ENCODE peak calls at places on chromosomes 5 and 9, in eight cellular contexts. M is CD4-positive, alpha-beta memory T cell; R is H1; S is WTC11; U is fibroblast of the aortic adventitia; N is amniotic stem cell; F is caudate nucleus; X is ovary. C is an unnamed sample.

GRCh38 chr5:66171349-66172344 is 27.5 kb downstream of the SREK1 start:
- DNase-seq in M (peak; percentile 68), U (peak; percentile 71), N (peak; percentile 9), S (no peak), X (no peak), F (no peak), R (no peak), C (peak; percentile 62)

GRCh38 chr5:31866166-31866565 is 227.2 kb downstream of the PDZD2 start:
- DNase-seq in N (no peak), M (no peak), S (no peak), F (no peak), X (no peak), R (no peak), U (no peak), C (no peak)

GRCh38 chr5:138975098-138975847 is 100.1 kb upstream of the LRRTM2 start:
- DNase-seq in S (no peak), M (no peak), F (no peak), R (no peak), X (peak; percentile 65), N (no peak), U (peak; percentile 73), C (peak; percentile 88)

GRCh38 chr5:138974227-138975063 is 99.3 kb upstream of the LRRTM2 start:
- DNase-seq in F (no peak), N (no peak), M (no peak), X (peak; percentile 59), U (peak; percentile 92), S (no peak), R (no peak), C (peak; percentile 84)

GRCh38 chr9:128494108-128494742 is 10.3 kb upstream of the GLE1 start:
- DNase-seq in N (no peak), M (no peak), S (no peak), X (peak; percentile 37), R (no peak), U (no peak), F (no peak), C (peak; percentile 15)

GRCh38 chr9:126696091-126696763 is 82.5 kb downstream of the LMX1B start:
- DNase-seq in M (no peak), X (no peak), N (no peak), S (peak; percentile 9), F (no peak), U (no peak), R (no peak), C (no peak)

GRCh38 chr9:124695280-124695890 is 75.7 kb downstream of the NR6A1 start:
- DNase-seq in X (no peak), R (no peak), N (peak; percentile 21), F (no peak), S (no peak), U (no peak), M (no peak), C (no peak)

GRCh38 chr9:113649054-113649453 is 185.5 kb downstream of the RGS3 start:
- DNase-seq in S (no peak), R (no peak), N (no peak), M (no peak), F (peak; percentile 62), U (no peak), X (peak; percentile 62), C (peak; percentile 55)

GRCh38 chr5:111254613-111255012 is 30.4 kb downstream of the CAMK4 start:
- DNase-seq in S (no peak), R (no peak), X (no peak), N (no peak), F (no peak), U (peak; percentile 8), M (peak; percentile 52), C (peak; percentile 53)

GRCh38 chr5:10590226-10591047 is 26.6 kb downstream of the ANKRD33B start:
- DNase-seq in M (no peak), X (no peak), U (peak; percentile 93), N (peak; percentile 35), S (no peak), F (no peak), R (peak; percentile 46), C (peak; percentile 67)

GRCh38 chr5:17163185-17163584 is 54.2 kb upstream of the BASP1 start:
- DNase-seq in S (no peak), R (no peak), F (no peak), X (no peak), U (no peak), M (no peak), N (no peak), C (no peak)

GRCh38 chr5:4005335-4005734 is 409.7 kb downstream of the IRX1 start:
- DNase-seq in S (peak; percentile 22), R (no peak), M (no peak), U (no peak), F (no peak), X (no peak), N (no peak), C (no peak)

GRCh38 chr9:10612649-10613398 is at the start of gene PTPRD:
- DNase-seq in R (peak; percentile 79), X (peak; percentile 16), M (no peak), U (peak; percentile 2), S (peak; percentile 79), N (no peak), F (peak; percentile 24), C (peak; percentile 16)

GRCh38 chr9:104885818-104886709 is 41.9 kb downstream of the ABCA1 start:
- DNase-seq in X (no peak), N (no peak), R (no peak), U (no peak), M (no peak), F (no peak), S (no peak), C (no peak)

GRCh38 chr5:38258319-38259061 is at the start of gene EGFLAM:
- DNase-seq in S (peak; percentile 78), X (peak; percentile 71), F (no peak), M (no peak), U (no peak), R (peak; percentile 81), N (peak; percentile 2), C (no peak)

GRCh38 chr5:141734501-141735231 is 52.6 kb upstream of the ARAP3 start:
- DNase-seq in N (peak; percentile 25), F (no peak), U (peak; percentile 76), M (peak; percentile 26), X (peak; percentile 19), S (peak; percentile 85), R (peak; percentile 87), C (peak; percentile 56)

GRCh38 chr5:38994329-38994927 is 79.8 kb downstream of the RICTOR start:
- DNase-seq in R (no peak), U (peak; percentile 84), N (peak; percentile 33), X (no peak), F (no peak), S (peak; percentile 16), M (peak; percentile 41), C (peak; percentile 79)

GRCh38 chr9:69204869-69205268 is 30.8 kb downstream of the TJP2 start:
- DNase-seq in U (peak; percentile 89), F (no peak), N (no peak), R (no peak), M (no peak), X (no peak), S (peak; percentile 18), C (peak; percentile 70)

GRCh38 chr9:89463986-89464901 is 33.7 kb downstream of the SEMA4D start:
- DNase-seq in M (peak; percentile 86), X (no peak), S (no peak), U (no peak), N (no peak), F (no peak), R (no peak), C (no peak)

GRCh38 chr9:75188756-75189155 is 100.4 kb downstream of the OSTF1 start:
- DNase-seq in M (no peak), F (no peak), N (no peak), R (no peak), S (no peak), U (no peak), X (no peak), C (peak; percentile 20)

GRCh38 chr9:71820516-71820915 is 52.2 kb upstream of the CEMIP2 start:
- DNase-seq in M (no peak), R (no peak), X (no peak), F (no peak), N (no peak), S (no peak), U (peak; percentile 12), C (peak; percentile 21)

GRCh38 chr5:68239485-68239884 is 23.9 kb downstream of the PIK3R1 start:
- DNase-seq in S (no peak), F (no peak), U (peak; percentile 80), N (no peak), M (peak; percentile 76), X (peak; percentile 70), R (no peak), C (peak; percentile 96)